ENCODE peak calls at places on chromosome 18, in nine cellular contexts. M is HCT116, S is right lobe of liver, A is PC-3, V is foreskin keratinocyte, E is MCF 10A, X is fibroblast of villous mesenchyme, H is foreskin fibroblast, G is astrocyte of the spinal cord. J is an unnamed sample.

GRCh38 chr18:62952807-62953206 is 237.5 kb downstream of the PHLPP1 start:
- DNase-seq in G (no peak), M (no peak), H (no peak), X (no peak), E (no peak), V (no peak), S (no peak), A (peak), J (no peak)

GRCh38 chr18:44693030-44693784 is 12.5 kb downstream of the SETBP1 start:
- DNase-seq in V (peak), X (no peak), E (peak), S (no peak), H (no peak), G (peak), M (no peak), A (peak), J (no peak)

GRCh38 chr18:3297025-3297984 is 35.4 kb downstream of the MYL12B start:
- DNase-seq in H (peak), A (peak), X (peak), G (peak), V (peak), M (peak), S (peak), E (peak), J (peak)

GRCh38 chr18:944440-944839 is 39.8 kb downstream of the ADCYAP1 start:
- DNase-seq in V (peak), X (peak), A (peak), G (peak), E (peak), H (no peak), M (no peak), S (no peak), J (no peak)

GRCh38 chr18:57175550-57175949 is 28.7 kb downstream of the BOD1L2 start:
- DNase-seq in H (peak), G (no peak), E (peak), S (no peak), A (no peak), M (no peak), X (no peak), V (no peak), J (no peak)

GRCh38 chr18:54358495-54358793 is 738 bp downstream of the C18orf54 start:
- DNase-seq in S (peak), G (peak), X (peak), H (no peak), A (peak), V (peak), E (peak), M (no peak), J (peak)

GRCh38 chr18:5500158-5500939 is 43.4 kb downstream of the EPB41L3 start:
- DNase-seq in V (no peak), G (no peak), H (no peak), X (no peak), M (no peak), S (no peak), A (no peak), E (no peak), J (no peak)

GRCh38 chr18:58195278-58195721 is 151.3 kb downstream of the NEDD4L start:
- DNase-seq in S (no peak), A (no peak), G (no peak), E (peak), H (no peak), V (no peak), M (no peak), X (no peak), J (no peak)

GRCh38 chr18:58205087-58205779 is 161.2 kb downstream of the NEDD4L start:
- DNase-seq in A (no peak), M (no peak), E (no peak), S (no peak), V (no peak), X (peak), H (peak), G (peak), J (no peak)

GRCh38 chr18:41754332-41754731 is 200.7 kb upstream of the PIK3C3 start:
- DNase-seq in V (no peak), G (no peak), H (no peak), M (no peak), X (no peak), S (no peak), E (no peak), A (no peak), J (no peak)
- TF ChIP-seq CTCF in V (no peak), G (no peak), H (no peak), M (no peak), X (no peak), S (no peak), E (no peak), A (no peak), J (no peak)

GRCh38 chr18:48037481-48038271 is 107.2 kb upstream of the SMAD2 start:
- DNase-seq in H (no peak), X (no peak), M (peak), S (peak), G (no peak), E (peak), V (no peak), A (no peak), J (peak)
- TF ChIP-seq CTCF in H (no peak), X (no peak), M (peak), S (peak), G (peak), E (peak), V (peak), A (peak), J (no peak)

DNA sequence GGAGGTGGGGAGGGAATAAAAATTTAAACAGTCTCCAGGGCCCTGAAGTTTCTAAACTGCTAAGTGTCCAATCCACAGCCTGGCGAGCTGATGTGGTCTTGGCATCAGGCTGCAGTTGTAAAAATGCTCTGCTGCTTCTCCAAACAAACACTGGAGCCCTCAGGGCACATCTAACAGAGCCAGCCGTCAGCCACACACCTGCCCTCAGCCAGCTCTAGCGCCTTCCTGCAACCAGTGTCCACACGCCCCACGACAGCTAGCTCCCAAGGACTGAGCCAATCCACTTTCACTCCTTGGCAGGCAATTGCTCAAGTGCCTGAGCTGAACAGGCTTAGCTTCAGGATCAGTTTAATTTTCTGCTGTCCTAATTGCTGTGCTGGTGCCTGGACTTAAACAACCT is 446.4 kb upstream of the RAB12 start:
- DNase-seq in G (no peak), S (no peak), E (peak), A (peak), M (no peak), X (no peak), H (no peak), V (no peak), J (no peak)
- TF ChIP-seq CTCF in G (no peak), S (no peak), E (no peak), A (no peak), M (no peak), X (no peak), H (no peak), V (no peak), J (no peak)

DNA sequence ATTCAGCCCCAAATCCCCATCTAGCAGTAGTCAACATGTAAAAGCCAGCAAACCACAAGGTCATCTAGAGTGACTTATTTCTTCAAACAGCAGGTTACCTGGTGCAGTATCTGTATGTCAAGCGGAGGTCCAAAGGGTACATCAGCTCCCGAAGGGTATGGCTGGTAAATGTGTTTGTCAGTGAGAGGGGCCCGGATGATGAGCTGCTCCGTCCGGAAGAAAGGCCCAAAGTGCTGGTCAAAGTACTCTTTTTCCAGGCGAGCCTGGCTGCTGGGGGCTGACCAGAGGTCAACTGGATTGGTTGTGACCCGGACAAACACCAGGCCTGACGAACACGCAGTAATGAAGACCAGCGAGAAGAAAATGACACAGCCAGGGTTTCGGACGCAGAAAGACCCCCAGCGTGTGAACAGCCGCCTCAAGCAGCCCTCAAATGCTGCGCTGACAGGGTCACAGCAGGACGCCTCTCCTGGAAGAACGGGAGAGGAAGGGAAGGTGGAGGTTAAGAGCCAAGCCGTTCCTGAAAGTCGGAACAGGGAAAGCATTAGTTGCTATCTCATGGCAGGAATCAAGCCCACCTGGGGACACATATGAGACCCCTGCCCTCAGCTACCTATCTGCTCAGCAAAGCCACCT is 30.0 kb downstream of the NPC1 start:
- DNase-seq in S (no peak), M (no peak), H (no peak), E (no peak), V (no peak), G (no peak), A (no peak), X (no peak), J (no peak)
- TF ChIP-seq CTCF in S (no peak), M (no peak), H (no peak), E (no peak), V (no peak), G (no peak), A (no peak), X (no peak), J (no peak)

DNA sequence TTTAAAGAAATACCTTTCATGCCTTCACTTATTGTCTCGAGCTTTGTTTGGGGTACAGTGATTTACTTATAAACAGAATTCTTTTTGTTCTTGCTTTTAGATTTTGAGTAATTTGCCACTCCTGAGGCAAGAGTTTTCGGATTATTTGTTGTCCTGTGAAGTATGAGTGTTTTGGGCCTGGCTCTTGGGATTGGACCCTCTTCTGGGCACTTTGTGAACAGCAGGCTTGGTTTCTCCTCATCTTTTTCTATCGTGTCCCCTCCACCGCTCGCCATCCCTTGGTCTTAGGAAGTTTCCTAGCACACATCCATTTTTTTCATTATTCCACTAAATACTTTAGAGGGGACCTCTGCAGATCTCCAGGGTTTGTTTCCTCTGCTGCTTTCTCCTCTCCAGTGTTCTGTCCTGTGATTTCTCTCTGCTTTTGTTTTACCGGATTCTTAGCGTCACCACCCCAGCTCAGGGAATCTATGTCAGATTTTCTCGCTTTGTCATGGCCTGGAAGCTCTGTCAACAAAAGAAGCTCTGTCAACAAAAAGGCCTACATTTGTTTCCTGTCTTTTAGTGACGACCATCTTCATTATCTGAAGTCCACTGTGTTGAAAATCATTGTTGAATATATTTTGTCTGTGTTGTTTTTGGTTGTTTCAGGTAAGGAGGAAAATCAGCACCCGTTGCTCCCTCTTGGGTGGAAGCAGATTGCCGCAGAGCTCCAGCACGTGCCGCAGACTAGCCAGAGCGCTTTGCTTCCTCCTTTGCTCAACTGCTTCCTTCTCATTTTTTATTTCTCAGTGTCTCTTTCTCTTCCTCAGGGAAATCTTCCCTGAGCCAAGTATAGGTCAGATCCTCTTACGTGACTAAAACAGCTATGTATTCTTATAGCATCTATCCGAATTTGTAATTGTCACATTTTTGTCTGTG is 27.8 kb downstream of the ANKRD62 start:
- DNase-seq in M (peak), S (no peak), G (no peak), H (no peak), E (peak), V (no peak), A (peak), X (no peak), J (peak)
- TF ChIP-seq CTCF in M (peak), S (peak), G (peak), H (peak), E (peak), V (peak), A (peak), X (peak), J (peak)

DNA sequence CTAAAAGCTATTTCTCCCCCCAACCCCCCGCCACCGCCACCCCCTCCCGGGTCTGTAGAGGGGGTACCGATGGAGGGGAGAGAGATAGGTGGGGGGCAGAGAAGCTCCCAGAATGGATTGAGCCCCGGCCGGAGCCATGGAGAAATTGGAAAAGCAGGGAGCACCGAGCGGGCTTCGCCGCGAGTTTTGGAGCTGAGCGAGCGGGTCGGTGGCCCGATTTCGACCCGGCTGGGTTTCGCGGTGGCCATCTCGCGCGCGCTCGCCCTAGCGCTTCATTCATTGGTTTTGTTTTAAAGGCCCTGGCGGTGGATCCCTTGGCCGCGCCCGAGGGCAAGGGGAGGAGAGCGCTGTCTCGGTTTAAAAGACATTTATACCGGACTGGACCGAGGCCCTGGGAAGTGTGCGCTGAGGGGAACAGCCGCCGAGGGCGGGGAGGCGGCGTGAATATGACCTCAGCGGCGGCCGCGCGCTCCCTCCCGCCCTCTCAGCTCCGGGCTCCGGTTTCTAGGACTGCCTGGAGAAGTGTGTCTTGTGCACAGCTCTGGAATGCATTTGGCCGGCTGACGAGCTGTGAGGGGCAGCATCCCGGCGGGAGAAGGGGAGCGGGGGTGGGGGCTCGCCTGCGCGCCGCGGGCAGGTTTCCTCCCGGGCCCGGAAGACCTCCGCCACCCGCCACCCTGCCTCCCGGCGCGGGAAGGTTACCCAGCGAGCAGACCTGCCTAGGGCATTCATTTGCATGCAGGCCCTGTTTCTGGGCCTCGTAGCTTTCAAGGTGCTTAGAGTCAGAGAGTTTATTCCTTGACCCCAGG is 1.7 kb upstream of the SMAD7 start:
- DNase-seq in E (peak), A (peak), V (no peak), H (peak), G (peak), S (peak), M (no peak), X (peak), J (peak)
- TF ChIP-seq CTCF in E (no peak), A (no peak), V (no peak), H (no peak), G (no peak), S (no peak), M (no peak), X (no peak), J (no peak)

DNA sequence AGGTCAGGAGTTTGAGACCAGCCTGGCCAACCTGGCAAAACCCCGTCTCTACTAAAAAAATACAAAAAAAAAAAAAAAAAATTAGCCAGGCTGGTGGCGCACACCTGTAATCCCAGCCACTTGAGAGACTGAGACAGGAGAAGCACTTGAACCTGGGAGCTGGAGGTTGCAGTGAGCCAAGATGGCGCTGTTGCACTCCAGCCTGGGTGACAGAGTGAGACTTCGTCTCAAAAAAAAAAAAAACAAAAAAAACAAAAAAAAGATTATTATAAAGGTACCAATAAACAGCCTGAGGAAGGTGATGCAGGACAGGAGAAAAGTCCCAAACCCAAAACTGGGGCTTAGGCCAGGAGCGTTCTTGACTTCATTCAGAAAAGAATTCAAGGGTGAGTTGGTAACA is 1596.4 kb upstream of the CELF4 start:
- DNase-seq in M (no peak), X (no peak), A (no peak), H (no peak), E (no peak), S (no peak), V (no peak), G (no peak), J (no peak)
- TF ChIP-seq CTCF in M (no peak), X (no peak), A (no peak), H (no peak), E (no peak), S (no peak), V (peak), G (peak), J (no peak)